ENCODE peak calls at places on chromosome 4, in six cellular contexts. F is keratinocyte, U is neural progenitor cell, Z is SK-N-MC, M is fibroblast of lung, O is DND-41. K is an unnamed sample.

GRCh38 chr4:156949373-156949814 is 22.2 kb downstream of the PDGFC start:
- DNase-seq in F (no peak), U (no peak), Z (no peak), M (peak; percentile 96), O (no peak), K (no peak)

GRCh38 chr4:182492456-182492855 is 249.3 kb downstream of the TENM3 start:
- DNase-seq in F (no peak), U (no peak), Z (no peak), M (peak; percentile 89), O (no peak), K (no peak)

GRCh38 chr4:102692474-102692873 is 68.3 kb downstream of the MANBA start:
- DNase-seq in F (no peak), U (no peak), Z (no peak), M (no peak), O (no peak), K (no peak)

GRCh38 chr4:84582988-84583870 is at the start of gene CDS1:
- DNase-seq in F (no peak), U (peak; percentile 65), Z (no peak), M (no peak), O (no peak), K (peak; percentile 37)

GRCh38 chr4:137263206-137263605 is 269.1 kb downstream of the PCDH18 start:
- DNase-seq in F (no peak), U (peak; percentile 63), Z (no peak), M (no peak), O (no peak), K (no peak)

GRCh38 chr4:147284218-147284617 is 196.7 kb upstream of the EDNRA start:
- DNase-seq in F (no peak), U (no peak), Z (no peak), M (peak; percentile 29), O (no peak), K (no peak)

GRCh38 chr4:82898322-82899243 is 2.0 kb upstream of the THAP9 start:
- DNase-seq in F (no peak), U (no peak), Z (no peak), M (peak; percentile 94), O (no peak), K (peak; percentile 77)

GRCh38 chr4:13176603-13177190 is 307.4 kb downstream of the RAB28 start:
- DNase-seq in F (no peak), U (no peak), Z (no peak), M (no peak), O (no peak), K (no peak)

GRCh38 chr4:153728660-153729059 is 31.2 kb downstream of the RNF175 start:
- DNase-seq in F (no peak), U (no peak), Z (no peak), M (no peak), O (no peak), K (no peak)

GRCh38 chr4:105399535-105400161 is 74.2 kb downstream of the PPA2 start:
- DNase-seq in F (no peak), U (no peak), Z (no peak), M (peak; percentile 89), O (no peak), K (peak; percentile 2)

GRCh38 chr4:45662996-45663395 is 460.9 kb downstream of the GABRG1 start:
- DNase-seq in F (no peak), U (peak; percentile 13), Z (peak; percentile 83), M (peak; percentile 80), O (no peak), K (peak; percentile 51)

GRCh38 chr4:138410266-138410665 is 168.1 kb upstream of the SLC7A11 start:
- DNase-seq in F (no peak), U (no peak), Z (no peak), M (no peak), O (no peak), K (no peak)

GRCh38 chr4:2714071-2714770 is 41.9 kb downstream of the TNIP2 start:
- DNase-seq in F (no peak), U (no peak), Z (peak; percentile 39), M (peak; percentile 37), O (no peak), K (no peak)

GRCh38 chr4:80446664-80447063 is 111.1 kb downstream of the CFAP299 start:
- DNase-seq in F (peak; percentile 9), U (no peak), Z (no peak), M (peak; percentile 24), O (no peak), K (peak; percentile 66)

GRCh38 chr4:161148051-161148450 is 1015.7 kb downstream of the FSTL5 start:
- DNase-seq in F (no peak), U (no peak), Z (no peak), M (no peak), O (no peak), K (no peak)

GRCh38 chr4:173420324-173420752 is 21.4 kb upstream of the SCRG1 start:
- DNase-seq in F (no peak), U (no peak), Z (no peak), M (peak; percentile 23), O (no peak), K (no peak)

GRCh38 chr4:110046588-110047049 is 133.9 kb downstream of the EGF start:
- DNase-seq in F (no peak), U (no peak), Z (no peak), M (peak; percentile 67), O (no peak), K (no peak)

GRCh38 chr4:101205878-101206277 is 141.4 kb downstream of the PPP3CA start:
- DNase-seq in F (no peak), U (no peak), Z (no peak), M (peak; percentile 85), O (peak; percentile 78), K (no peak)

GRCh38 chr4:128862608-128863313 is 53.3 kb downstream of the JADE1 start:
- DNase-seq in F (no peak), U (peak; percentile 58), Z (no peak), M (no peak), O (no peak), K (no peak)

GRCh38 chr4:112099701-112100289 is 45.5 kb upstream of the FAM241A start:
- DNase-seq in F (no peak), U (peak; percentile 41), Z (peak; percentile 45), M (peak; percentile 50), O (no peak), K (no peak)

GRCh38 chr4:24425868-24426267 is 158.5 kb downstream of the DHX15 start:
- DNase-seq in F (no peak), U (no peak), Z (no peak), M (no peak), O (no peak), K (no peak)
- TF ChIP-seq EZH2 in F (no peak), U (no peak), Z (no peak), M (no peak), O (no peak), K (no peak)

GRCh38 chr4:108171541-108172230 is 3.0 kb upstream of the LEF1 start:
- DNase-seq in F (no peak), U (peak; percentile 65), Z (no peak), M (peak; percentile 15), O (peak; percentile 95), K (no peak)
- H3K4me3 ChIP-seq in F (no peak overlapping the region), U (peak overlapping the region; percentile 51), Z (peak overlapping the region; percentile 72), M (no peak overlapping the region), O (peak overlapping the region; percentile 40), K (no peak overlapping the region)

GRCh38 chr4:76895619-76896018 is 2.3 kb downstream of the SOWAHB start:
- DNase-seq in F (no peak), U (no peak), Z (no peak), M (no peak), O (no peak), K (no peak)

GRCh38 chr4:76898385-76898692 is 395 bp upstream of the SOWAHB start:
- DNase-seq in F (no peak), U (no peak), Z (no peak), M (peak; percentile 5), O (no peak), K (no peak)

GRCh38 chr4:76897522-76898384 is at the start of gene SOWAHB:
- DNase-seq in F (no peak), U (peak; percentile 66), Z (no peak), M (no peak), O (no peak), K (peak; percentile 77)

GRCh38 chr4:76896048-76896447 is 1.9 kb downstream of the SOWAHB start:
- DNase-seq in F (no peak), U (no peak), Z (no peak), M (no peak), O (no peak), K (no peak)

GRCh38 chr4:76896731-76897521 is 1.0 kb downstream of the SOWAHB start:
- DNase-seq in F (no peak), U (peak; percentile 80), Z (no peak), M (peak; percentile 41), O (no peak), K (peak; percentile 44)
- TF ChIP-seq EZH2 in F (peak; percentile 95), U (peak; percentile 78), Z (no peak), M (peak; percentile 77), O (no peak), K (no peak)

GRCh38 chr4:168748807-168749206 is 252.0 kb downstream of the PALLD start:
- DNase-seq in F (no peak), U (no peak), Z (no peak), M (no peak), O (no peak), K (no peak)

GRCh38 chr4:168757500-168757899 is 252.6 kb downstream of the CBR4 start:
- DNase-seq in F (no peak), U (no peak), Z (no peak), M (no peak), O (no peak), K (no peak)

GRCh38 chr4:168755643-168756482 is 254.2 kb downstream of the CBR4 start:
- DNase-seq in F (no peak), U (no peak), Z (no peak), M (peak; percentile 45), O (no peak), K (no peak)

GRCh38 chr4:168751263-168752225 is 254.7 kb downstream of the PALLD start:
- DNase-seq in F (no peak), U (no peak), Z (no peak), M (peak; percentile 78), O (no peak), K (no peak)
- H3K4me3 ChIP-seq in F (no peak overlapping the region), U (no peak overlapping the region), Z (no peak overlapping the region), M (no peak overlapping the region), O (no peak overlapping the region), K (no peak overlapping the region)

GRCh38 chr4:165873298-165874071 is 448 bp downstream of the TLL1 start:
- DNase-seq in F (no peak), U (peak; percentile 78), Z (no peak), M (peak; percentile 35), O (no peak), K (no peak)

GRCh38 chr4:165875446-165875845 is 2.4 kb downstream of the TLL1 start:
- DNase-seq in F (no peak), U (no peak), Z (no peak), M (no peak), O (no peak), K (no peak)

GRCh38 chr4:165872443-165873297 is at the start of gene TLL1:
- DNase-seq in F (no peak), U (peak; percentile 42), Z (no peak), M (peak; percentile 31), O (no peak), K (no peak)

GRCh38 chr4:165874072-165874798 is 1.2 kb downstream of the TLL1 start:
- DNase-seq in F (no peak), U (peak; percentile 26), Z (no peak), M (no peak), O (no peak), K (peak; percentile 19)

GRCh38 chr4:165874799-165875371 is 1.8 kb downstream of the TLL1 start:
- DNase-seq in F (no peak), U (peak; percentile 79), Z (no peak), M (no peak), O (no peak), K (peak; percentile 30)
- TF ChIP-seq EZH2 in F (no peak), U (peak; percentile 74), Z (no peak), M (no peak), O (no peak), K (no peak)

GRCh38 chr4:184457530-184458249 is 16.7 kb downstream of the IRF2 start:
- DNase-seq in F (no peak), U (no peak), Z (no peak), M (no peak), O (no peak), K (no peak)
- H3K4me3 ChIP-seq in F (no peak overlapping the region), U (no peak overlapping the region), Z (no peak overlapping the region), M (no peak overlapping the region), O (no peak overlapping the region), K (no peak overlapping the region)

K was measured in PC-9.